ENCODE peak calls at places on chromosome 20, in seven cellular contexts. One of them, this sample, is unnamed.

GRCh38 chr20:48600470-48600945 is 227.3 kb downstream of the PREX1 start:
- DNase-seq in GM04504: no peak
- DNase-seq in uterus: no peak
- DNase-seq in left ventricle myocardium inferior: no peak
- DNase-seq in activated gamma-delta T cell: no peak
- DNase-seq in ACHN: no peak
- DNase-seq in fibroblast of the aortic adventitia: no peak
- DNase-seq in this sample: no peak

GRCh38 chr20:43571771-43572170 is 12.9 kb downstream of the SGK2 start:
- DNase-seq in GM04504: no peak
- DNase-seq in uterus: no peak
- DNase-seq in left ventricle myocardium inferior: no peak
- DNase-seq in activated gamma-delta T cell: no peak
- DNase-seq in ACHN: no peak
- DNase-seq in fibroblast of the aortic adventitia: no peak
- DNase-seq in this sample: no peak

GRCh38 chr20:57772349-57772964 is 62.6 kb upstream of the PMEPA1 start:
- DNase-seq in GM04504: peak; percentile 32
- DNase-seq in uterus: no peak
- DNase-seq in left ventricle myocardium inferior: no peak
- DNase-seq in activated gamma-delta T cell: no peak
- DNase-seq in ACHN: peak; percentile 44
- DNase-seq in fibroblast of the aortic adventitia: peak; percentile 35
- DNase-seq in this sample: peak; percentile 47

GRCh38 chr20:48957053-48957481 is 35.6 kb downstream of the ARFGEF2 start:
- DNase-seq in GM04504: no peak
- DNase-seq in uterus: no peak
- DNase-seq in left ventricle myocardium inferior: no peak
- DNase-seq in activated gamma-delta T cell: no peak
- DNase-seq in ACHN: no peak
- DNase-seq in fibroblast of the aortic adventitia: peak; percentile 47
- DNase-seq in this sample: peak; percentile 37

GRCh38 chr20:35088231-35088794 is 4.3 kb downstream of the TRPC4AP start:
- DNase-seq in GM04504: no peak
- DNase-seq in uterus: no peak
- DNase-seq in left ventricle myocardium inferior: no peak
- DNase-seq in activated gamma-delta T cell: no peak
- DNase-seq in ACHN: no peak
- DNase-seq in fibroblast of the aortic adventitia: peak; percentile 34
- DNase-seq in this sample: peak; percentile 46

GRCh38 chr20:45951925-45952834 is 17.7 kb downstream of the PCIF1 start:
- DNase-seq in GM04504: no peak
- DNase-seq in uterus: no peak
- DNase-seq in left ventricle myocardium inferior: no peak
- DNase-seq in activated gamma-delta T cell: no peak
- DNase-seq in ACHN: no peak
- DNase-seq in fibroblast of the aortic adventitia: no peak
- DNase-seq in this sample: no peak

GRCh38 chr20:32681175-32682084 is 7.7 kb upstream of the C20orf203 start:
- DNase-seq in GM04504: no peak
- DNase-seq in uterus: no peak
- DNase-seq in left ventricle myocardium inferior: no peak
- DNase-seq in activated gamma-delta T cell: no peak
- DNase-seq in ACHN: no peak
- DNase-seq in fibroblast of the aortic adventitia: no peak
- DNase-seq in this sample: peak; percentile 11

GRCh38 chr20:57659789-57660509 is 39.7 kb upstream of the ZBP1 start:
- DNase-seq in GM04504: no peak
- DNase-seq in uterus: peak; percentile 13
- DNase-seq in left ventricle myocardium inferior: peak; percentile 10
- DNase-seq in activated gamma-delta T cell: no peak
- DNase-seq in ACHN: no peak
- DNase-seq in fibroblast of the aortic adventitia: no peak
- DNase-seq in this sample: no peak

GRCh38 chr20:59063358-59064213 is 21.0 kb upstream of the PRELID3B start:
- DNase-seq in GM04504: no peak
- DNase-seq in uterus: peak; percentile 74
- DNase-seq in left ventricle myocardium inferior: peak; percentile 20
- DNase-seq in activated gamma-delta T cell: no peak
- DNase-seq in ACHN: no peak
- DNase-seq in fibroblast of the aortic adventitia: peak; percentile 72
- DNase-seq in this sample: peak; percentile 80

GRCh38 chr20:47124235-47124717 is 229.6 kb downstream of the EYA2 start:
- DNase-seq in GM04504: no peak
- DNase-seq in uterus: no peak
- DNase-seq in left ventricle myocardium inferior: no peak
- DNase-seq in activated gamma-delta T cell: no peak
- DNase-seq in ACHN: no peak
- DNase-seq in fibroblast of the aortic adventitia: no peak
- DNase-seq in this sample: peak; percentile 46

GRCh38 chr20:5696011-5696559 is 54.1 kb upstream of the SHLD1 start:
- DNase-seq in GM04504: peak; percentile 28
- DNase-seq in uterus: no peak
- DNase-seq in left ventricle myocardium inferior: no peak
- DNase-seq in activated gamma-delta T cell: no peak
- DNase-seq in ACHN: no peak
- DNase-seq in fibroblast of the aortic adventitia: peak; percentile 90
- DNase-seq in this sample: peak; percentile 96

GRCh38 chr20:21102252-21102609 is 3.9 kb downstream of the LINC00237 start:
- DNase-seq in GM04504: no peak
- DNase-seq in uterus: no peak
- DNase-seq in left ventricle myocardium inferior: no peak
- DNase-seq in activated gamma-delta T cell: no peak
- DNase-seq in ACHN: no peak
- DNase-seq in fibroblast of the aortic adventitia: no peak
- DNase-seq in this sample: no peak